ENCODE peak calls at places on chromosomes 16 and 17, in eight cellular contexts. J, V, Y, T, S, X, A and O are unnamed samples.

GRCh38 chr17:45895304-45895968 is 1.1 kb downstream of the MAPT start:
- DNase-seq in A (no peak), V (peak), X (no peak), J (peak), Y (no peak), S (no peak), T (no peak), O (peak)

GRCh38 chr17:50066995-50067394 is 11.1 kb downstream of the ITGA3 start:
- DNase-seq in A (no peak), X (no peak), V (no peak), S (no peak), J (no peak), T (no peak), Y (no peak), O (no peak)

GRCh38 chr17:27668488-27668823 is 37.5 kb downstream of the LGALS9 start:
- DNase-seq in X (no peak), Y (no peak), J (no peak), S (no peak), T (no peak), A (no peak), V (no peak), O (no peak)

GRCh38 chr17:8360751-8361150 is 15.8 kb downstream of the KRABD2 start:
- DNase-seq in T (no peak), X (no peak), V (no peak), S (no peak), Y (no peak), J (no peak), A (no peak), O (no peak)

GRCh38 chr17:6574689-6575595 is 18.6 kb upstream of the PITPNM3 start:
- DNase-seq in J (no peak), Y (peak), X (no peak), T (peak), A (no peak), S (peak), V (no peak), O (no peak)

GRCh38 chr17:3512512-3513171 is 36.8 kb downstream of the ASPA start:
- DNase-seq in V (no peak), T (no peak), A (no peak), Y (peak), S (no peak), X (no peak), J (peak), O (no peak)

GRCh38 chr17:28720247-28720996 is 637 bp downstream of the RPL23A start:
- DNase-seq in S (no peak), Y (no peak), A (no peak), X (no peak), T (peak), V (no peak), J (no peak), O (no peak)

GRCh38 chr16:23114131-23114904 is 34.9 kb downstream of the USP31 start:
- DNase-seq in Y (no peak), S (no peak), T (no peak), V (no peak), X (no peak), A (no peak), J (no peak), O (no peak)

GRCh38 chr16:4970010-4970409 is 11.9 kb downstream of the SEC14L5 start:
- DNase-seq in T (no peak), V (no peak), J (no peak), Y (no peak), X (no peak), S (no peak), A (no peak), O (no peak)

GRCh38 chr16:30407794-30408534 is 558 bp downstream of the ZNF771 start:
- DNase-seq in J (no peak), Y (no peak), S (no peak), X (no peak), A (no peak), T (no peak), V (no peak), O (no peak)

GRCh38 chr17:9381068-9381467 is 194.6 kb downstream of the STX8 start:
- DNase-seq in S (no peak), J (no peak), T (no peak), V (no peak), Y (peak), A (no peak), X (no peak), O (no peak)

GRCh38 chr17:46950615-46950996 is 27.6 kb downstream of the GOSR2 start:
- DNase-seq in A (no peak), V (no peak), J (no peak), T (no peak), X (no peak), Y (no peak), S (no peak), O (no peak)

GRCh38 chr16:9185396-9185795 is 94.0 kb downstream of the HAPSTR1 start:
- DNase-seq in T (no peak), V (no peak), X (no peak), A (no peak), S (no peak), Y (no peak), J (no peak), O (no peak)

GRCh38 chr16:13307255-13307654 is 405.9 kb downstream of the SHISA9 start:
- DNase-seq in A (no peak), J (no peak), S (no peak), T (no peak), V (no peak), Y (no peak), X (no peak), O (no peak)

GRCh38 chr16:1379863-1380174 is 28.1 kb downstream of the GNPTG start:
- DNase-seq in V (peak), Y (no peak), T (no peak), J (peak), X (no peak), S (no peak), A (peak), O (no peak)

GRCh38 chr16:11575223-11575589 is 11.5 kb downstream of the LITAF start:
- DNase-seq in Y (no peak), A (no peak), T (no peak), S (no peak), V (no peak), X (no peak), J (no peak), O (no peak)

GRCh38 chr17:38761612-38762011 is 9.1 kb downstream of the PSMB3 start:
- DNase-seq in X (no peak), S (no peak), J (peak), A (peak), T (peak), Y (peak), V (peak), O (peak)

GRCh38 chr16:84751947-84752346 is 52.1 kb downstream of the USP10 start:
- DNase-seq in J (no peak), A (no peak), Y (no peak), S (peak), V (no peak), X (no peak), T (no peak), O (no peak)

GRCh38 chr17:35167666-35168065 is 20.0 kb downstream of the UNC45B start:
- DNase-seq in S (no peak), Y (peak), J (no peak), T (no peak), X (no peak), A (no peak), V (no peak), O (no peak)

GRCh38 chr16:24119807-24120206 is 136.3 kb upstream of the CACNG3 start:
- DNase-seq in T (no peak), V (no peak), A (no peak), Y (no peak), J (no peak), X (no peak), S (no peak), O (no peak)

GRCh38 chr17:82718986-82719685 is 2.6 kb downstream of the FN3KRP start:
- DNase-seq in J (no peak), X (no peak), T (no peak), S (no peak), V (no peak), Y (no peak), A (no peak), O (no peak)

GRCh38 chr17:66836063-66837005 is 1.4 kb downstream of the CACNG5 start:
- DNase-seq in J (no peak), A (no peak), V (no peak), T (no peak), X (no peak), S (no peak), Y (no peak), O (no peak)

GRCh38 chr16:27439273-27440018 is 37.5 kb downstream of the IL21R start:
- DNase-seq in A (no peak), Y (no peak), X (no peak), J (no peak), T (no peak), S (no peak), V (no peak), O (peak)

GRCh38 chr17:4998027-4998665 is 396 bp downstream of the KIF1C start:
- DNase-seq in A (peak), J (peak), Y (no peak), V (peak), X (no peak), S (no peak), T (no peak), O (peak)

GRCh38 chr17:34300652-34301390 is 15.3 kb downstream of the CCL11 start:
- DNase-seq in V (no peak), X (no peak), Y (peak), A (no peak), S (no peak), T (no peak), J (no peak), O (no peak)

GRCh38 chr17:21039839-21040575 is 2.8 kb downstream of the USP22 start:
- DNase-seq in X (no peak), T (no peak), S (no peak), J (no peak), V (peak), Y (peak), A (peak), O (peak)

DNA sequence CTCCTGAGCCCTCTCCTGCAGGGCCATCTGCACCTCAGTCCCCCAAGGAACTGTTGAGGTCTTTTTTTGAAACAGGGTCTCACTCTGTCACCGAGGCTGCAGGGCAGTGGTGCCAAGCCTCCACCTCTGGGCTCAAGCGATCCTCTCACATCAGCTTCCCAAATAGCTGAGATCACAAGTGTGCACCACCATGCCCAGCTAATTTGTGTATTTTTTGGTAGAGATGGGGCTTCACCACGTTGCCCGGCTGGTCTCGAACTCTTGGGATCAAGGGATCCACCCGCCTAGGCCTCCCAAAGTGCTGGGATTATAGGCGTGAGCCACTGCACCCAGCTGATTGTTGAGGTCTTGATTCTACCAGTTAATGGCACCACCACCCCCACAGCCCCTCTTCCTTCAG is 27.9 kb upstream of the ENDOV start:
- DNase-seq in V (no peak), X (no peak), T (no peak), S (no peak), A (no peak), Y (no peak), J (no peak), O (no peak)
- TF ChIP-seq USF2 in V (no peak), X (no peak), T (no peak), S (no peak), A (no peak), Y (no peak), J (no peak), O (no peak)

DNA sequence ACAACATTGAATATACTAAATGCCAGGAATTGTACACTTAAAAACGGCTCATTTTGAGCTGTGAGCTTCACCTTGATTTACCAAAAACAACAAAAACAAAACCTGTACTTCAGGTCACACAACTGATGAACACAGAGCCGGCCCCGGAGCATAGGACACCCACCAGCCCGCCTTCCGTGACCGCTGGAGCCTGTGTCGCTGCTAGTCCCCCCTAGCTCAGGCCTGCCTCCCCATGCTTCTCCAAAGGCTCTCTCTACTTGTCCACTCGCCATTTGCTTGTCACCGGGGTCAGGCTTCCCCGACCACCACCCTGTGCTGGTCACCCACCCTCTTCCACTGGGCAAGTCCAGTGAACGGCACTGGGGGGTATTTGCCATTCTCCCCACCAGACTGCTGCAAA is 113.8 kb upstream of the TNRC6C start:
- DNase-seq in V (no peak), J (no peak), A (no peak), T (no peak), S (no peak), Y (no peak), X (no peak), O (no peak)
- TF ChIP-seq CTCF in V (no peak), J (no peak), A (no peak), T (no peak), S (no peak), Y (no peak), X (no peak), O (no peak)

GRCh38 chr16:49951568-49952195 is 73.3 kb upstream of the CNEP1R1 start:
- DNase-seq in V (no peak), X (no peak), Y (no peak), J (peak), S (no peak), T (no peak), A (no peak), O (no peak)

GRCh38 chr16:49953090-49953489 is 71.9 kb upstream of the CNEP1R1 start:
- DNase-seq in V (no peak), T (no peak), X (no peak), A (no peak), Y (no peak), J (no peak), S (no peak), O (no peak)

GRCh38 chr16:49952386-49952785 is 72.6 kb upstream of the CNEP1R1 start:
- DNase-seq in J (no peak), Y (no peak), X (no peak), T (no peak), V (no peak), A (no peak), S (no peak), O (no peak)

GRCh38 chr16:49947907-49948678 is 76.9 kb upstream of the CNEP1R1 start:
- DNase-seq in A (no peak), Y (no peak), V (no peak), T (no peak), S (no peak), J (no peak), X (no peak), O (no peak)
- TF ChIP-seq USF2 in A (no peak), Y (no peak), V (no peak), T (no peak), S (no peak), J (no peak), X (no peak), O (no peak)

GRCh38 chr16:52861614-52862022 is 191.1 kb downstream of the CHD9NB start:
- DNase-seq in T (no peak), X (peak), A (peak), V (no peak), S (no peak), J (peak), Y (no peak), O (peak)
- TF ChIP-seq CTCF in T (no peak), X (peak), A (peak), V (peak), S (no peak), J (peak), Y (peak), O (no peak)

GRCh38 chr16:64440421-64440831 is 681.4 kb downstream of the CDH11 start:
- DNase-seq in V (no peak), S (no peak), J (no peak), T (no peak), A (peak), Y (peak), X (no peak), O (no peak)

GRCh38 chr16:64434526-64435069 is 687.3 kb downstream of the CDH11 start:
- DNase-seq in T (no peak), S (no peak), A (no peak), J (no peak), V (no peak), X (no peak), Y (no peak), O (no peak)

GRCh38 chr16:64440005-64440404 is 681.9 kb downstream of the CDH11 start:
- DNase-seq in X (no peak), V (no peak), A (no peak), J (no peak), Y (no peak), T (no peak), S (no peak), O (no peak)

GRCh38 chr16:64437706-64438329 is 684.0 kb downstream of the CDH11 start:
- DNase-seq in X (no peak), J (no peak), Y (no peak), A (no peak), T (no peak), S (no peak), V (no peak), O (peak)
- TF ChIP-seq USF2 in X (no peak), J (no peak), Y (no peak), A (no peak), T (no peak), S (no peak), V (no peak), O (no peak)

GRCh38 chr16:88566158-88566557 is 4.0 kb upstream of the ZC3H18 start:
- DNase-seq in Y (peak), T (no peak), J (no peak), X (no peak), S (no peak), V (no peak), A (no peak), O (no peak)

GRCh38 chr16:88556294-88556988 is 13.8 kb upstream of the ZC3H18 start:
- DNase-seq in V (no peak), A (no peak), T (no peak), X (no peak), S (no peak), J (no peak), Y (no peak), O (no peak)

GRCh38 chr16:88561485-88562369 is 8.5 kb upstream of the ZC3H18 start:
- DNase-seq in V (peak), S (no peak), A (no peak), T (peak), Y (peak), X (no peak), J (peak), O (peak)

GRCh38 chr16:88558457-88559442 is 11.5 kb upstream of the ZC3H18 start:
- DNase-seq in S (no peak), J (peak), V (peak), A (peak), T (peak), X (no peak), Y (peak), O (peak)

GRCh38 chr16:88560722-88561484 is 9.3 kb upstream of the ZC3H18 start:
- DNase-seq in A (peak), S (no peak), Y (peak), T (peak), V (no peak), J (peak), X (no peak), O (no peak)
- TF ChIP-seq CTCF in A (peak), S (no peak), Y (no peak), T (peak), V (no peak), J (no peak), X (no peak), O (no peak)

DNA sequence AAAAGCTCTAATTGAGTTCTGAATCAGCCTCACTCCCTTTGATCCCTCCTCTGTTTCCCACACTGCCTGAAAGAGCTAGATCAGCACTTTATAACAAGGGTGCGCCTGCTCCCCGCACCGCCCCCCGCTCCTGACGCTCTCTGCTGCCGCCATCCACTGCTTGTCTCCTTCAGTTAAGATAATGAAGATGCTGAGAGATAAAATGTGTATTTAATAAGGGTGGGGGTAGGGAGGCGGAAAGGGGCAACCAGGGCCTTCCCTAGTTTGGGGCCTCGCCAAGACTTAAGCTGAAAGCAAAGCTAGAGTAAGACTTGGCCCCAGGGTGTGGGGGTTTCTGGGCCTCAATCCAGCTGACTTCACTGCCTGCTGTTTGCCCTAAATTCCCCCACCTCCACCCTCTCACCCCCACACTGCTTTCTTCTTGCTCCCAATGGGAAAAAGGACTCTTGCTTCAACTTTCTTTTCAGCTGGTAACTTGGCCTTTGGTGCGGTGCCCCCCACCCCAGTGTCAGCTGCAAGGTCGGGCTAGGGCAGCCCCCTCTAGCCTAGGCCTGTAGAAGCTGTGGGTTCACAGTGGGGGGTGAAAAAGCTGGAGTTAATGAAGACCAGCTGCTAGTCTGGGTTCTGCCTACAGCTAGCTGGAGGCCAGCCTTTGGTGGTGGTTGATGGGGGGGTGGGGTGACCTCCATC is 1.8 kb upstream of the RARA start:
- DNase-seq in X (no peak), V (no peak), A (no peak), Y (no peak), T (peak), S (no peak), J (no peak), O (peak)
- TF ChIP-seq USF2 in X (no peak), V (no peak), A (no peak), Y (no peak), T (no peak), S (no peak), J (no peak), O (no peak)